ENCODE peak calls at places on chromosomes 13 and 19, in five cellular contexts. F is cardiac fibroblast, Z is left lung, T is AG04449, K is fibroblast of lung. O is an unnamed sample.

GRCh38 chr19:5891572-5891937 is 12.0 kb downstream of the NDUFA11 start:
- DNase-seq in Z (no peak), F (no peak), K (no peak), T (no peak), O (no peak)

GRCh38 chr13:97301382-97302095 is 79.4 kb downstream of the MBNL2 start:
- DNase-seq in Z (no peak), K (no peak), T (no peak), F (no peak), O (no peak)

GRCh38 chr13:80430561-80430960 is 89.6 kb upstream of the SPRY2 start:
- DNase-seq in F (peak), T (no peak), K (peak), Z (no peak), O (no peak)

GRCh38 chr19:45958763-45959516 is 14.7 kb downstream of the NOVA2 start:
- DNase-seq in T (no peak), K (no peak), F (peak), Z (no peak), O (no peak)

GRCh38 chr13:113856716-113857065 is 7.2 kb downstream of the GAS6 start:
- DNase-seq in T (no peak), Z (peak), K (peak), F (peak), O (peak)

GRCh38 chr13:75399168-75399878 is 82.6 kb downstream of the TBC1D4 start:
- DNase-seq in Z (no peak), T (peak), F (no peak), K (no peak), O (no peak)

GRCh38 chr13:44818428-44818827 is 170.8 kb downstream of the NUFIP1 start:
- DNase-seq in T (no peak), K (no peak), F (peak), Z (no peak), O (no peak)

GRCh38 chr19:52307275-52307674 is 10.3 kb downstream of the ZNF480 start:
- DNase-seq in K (peak), Z (no peak), T (no peak), F (peak), O (no peak)

GRCh38 chr19:6648141-6648715 is 21.7 kb downstream of the TNFSF14 start:
- DNase-seq in T (no peak), F (no peak), Z (no peak), K (no peak), O (no peak)

GRCh38 chr13:103634066-103634465 is 567.8 kb upstream of the SLC10A2 start:
- DNase-seq in T (no peak), K (no peak), Z (no peak), F (no peak), O (no peak)

GRCh38 chr19:53102186-53102585 is 1.0 kb downstream of the ZNF160 start:
- DNase-seq in K (no peak), Z (no peak), T (no peak), F (peak), O (no peak)

GRCh38 chr19:3879656-3880055 is 829 bp upstream of the ATCAY start:
- DNase-seq in T (no peak), K (no peak), Z (no peak), F (no peak), O (no peak)

GRCh38 chr19:5126498-5127223 is 157.7 kb downstream of the KDM4B start:
- DNase-seq in F (no peak), K (no peak), T (no peak), Z (no peak), O (peak)

GRCh38 chr13:77751513-77752456 is 54.3 kb downstream of the SLAIN1 start:
- DNase-seq in K (peak), F (peak), T (no peak), Z (no peak), O (no peak)

GRCh38 chr13:84917252-84917878 is 881.9 kb downstream of the SLITRK6 start:
- DNase-seq in K (peak), T (no peak), Z (no peak), F (peak), O (no peak)
- TF ChIP-seq CTCF in K (no peak), T (peak), Z (peak), F (no peak), O (no peak)

DNA sequence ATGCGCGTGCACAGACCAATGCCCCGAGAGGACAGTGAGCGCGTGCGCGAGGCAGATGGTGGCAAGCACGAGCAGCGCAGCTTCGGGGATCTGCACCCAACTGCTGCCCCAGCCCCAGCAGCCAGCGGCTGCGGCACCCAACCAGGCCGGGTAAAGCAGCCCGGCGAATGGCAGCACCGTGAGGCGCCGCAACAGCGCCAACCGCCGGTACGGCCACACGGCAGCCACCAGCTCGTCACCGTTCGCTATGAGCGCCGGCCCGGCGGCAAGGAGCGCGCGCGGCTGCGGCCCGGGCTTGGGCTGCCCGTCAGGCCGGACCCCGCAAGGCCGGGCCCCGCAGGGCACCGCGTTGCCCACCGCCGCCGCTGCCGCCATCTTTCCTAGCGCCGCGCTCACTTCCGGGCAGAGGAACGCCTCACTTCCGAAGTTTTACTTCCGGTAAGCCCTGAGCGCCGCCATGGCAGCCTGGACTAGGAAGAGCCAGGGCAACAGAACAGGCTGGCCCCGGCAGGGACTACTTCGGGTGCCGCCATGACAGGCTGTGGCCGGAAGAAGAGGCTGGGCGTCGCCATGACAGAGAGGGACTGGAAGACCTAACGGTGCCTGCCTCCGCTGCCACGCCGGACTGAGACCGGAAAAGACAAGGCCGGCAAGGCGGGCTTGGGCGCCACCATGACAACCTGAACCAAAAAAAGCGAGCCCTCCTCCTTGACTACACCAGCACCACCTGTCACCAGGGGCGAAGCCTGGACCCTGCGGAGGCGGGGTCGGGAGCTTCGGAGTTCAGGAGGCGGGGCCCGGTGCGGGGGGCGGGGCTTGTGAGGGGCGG is at the start of gene ATP13A1:
- DNase-seq in Z (peak), K (peak), T (peak), F (peak), O (peak)
- TF ChIP-seq CTCF in Z (no peak), K (no peak), T (peak), F (no peak), O (peak)

GRCh38 chr13:101545521-101545920 is 93.0 kb downstream of the ITGBL1 start:
- DNase-seq in T (no peak), Z (no peak), F (peak), K (peak), O (no peak)
- TF ChIP-seq CTCF in T (no peak), Z (no peak), F (peak), K (no peak), O (no peak)

GRCh38 chr13:27406178-27406939 is 18.1 kb upstream of the GTF3A start:
- DNase-seq in Z (no peak), F (peak), T (no peak), K (peak), O (no peak)
- TF ChIP-seq CTCF in Z (peak), F (peak), T (peak), K (peak), O (peak)

DNA sequence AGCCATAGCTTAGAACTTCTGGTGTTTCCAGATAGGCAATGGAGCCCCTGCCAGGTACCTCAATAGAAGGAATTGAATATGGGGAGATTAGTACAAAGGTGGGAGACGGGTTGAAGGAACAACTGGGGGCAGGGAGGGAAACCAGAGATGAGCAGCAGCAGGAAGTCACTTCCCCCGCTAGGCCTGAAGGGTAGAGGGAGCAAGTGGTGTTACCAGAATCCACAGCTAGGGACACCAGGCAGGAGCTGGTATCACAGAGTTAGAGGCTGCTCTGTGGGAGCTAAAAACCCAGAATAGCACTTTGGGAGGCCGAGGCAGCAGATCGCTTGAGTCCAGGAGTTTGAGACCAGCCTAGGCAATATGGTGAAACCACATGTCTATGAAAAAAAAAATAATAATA is 15.3 kb upstream of the HNRNPUL1 start:
- DNase-seq in T (no peak), Z (no peak), F (no peak), K (no peak), O (no peak)
- TF ChIP-seq CTCF in T (no peak), Z (no peak), F (no peak), K (no peak), O (no peak)

O was measured in natural killer cell.